ENCODE peak calls at places on chromosomes 2 and 18, in six cellular contexts. One of them, this sample, is unnamed.

GRCh38 chr2:157692768-157693167 is 64.1 kb upstream of the ACVR1C start:
- DNase-seq in kidney tubule cell: peak
- DNase-seq in NCI-H1092 treated with DMSO at 0.1 percent for 48 hours: no peak
- DNase-seq in EH: peak
- DNase-seq in neural crest cell: no peak
- DNase-seq in progenitor cell of endocrine pancreas: no peak
- DNase-seq in this sample: no peak

GRCh38 chr2:228878138-228878537 is 392.9 kb downstream of the PID1 start:
- DNase-seq in NCI-H1092 treated with DMSO at 0.1 percent for 48 hours: no peak
- DNase-seq in EH: no peak
- DNase-seq in neural crest cell: no peak
- DNase-seq in progenitor cell of endocrine pancreas: no peak
- DNase-seq in kidney tubule cell: no peak
- DNase-seq in this sample: no peak

GRCh38 chr2:162103443-162104009 is 29.5 kb upstream of the DPP4 start:
- DNase-seq in kidney tubule cell: peak
- DNase-seq in NCI-H1092 treated with DMSO at 0.1 percent for 48 hours: peak
- DNase-seq in EH: no peak
- DNase-seq in progenitor cell of endocrine pancreas: no peak
- DNase-seq in neural crest cell: no peak
- DNase-seq in this sample: no peak

GRCh38 chr2:144049137-144049536 is 470.8 kb downstream of the ZEB2 start:
- DNase-seq in neural crest cell: no peak
- DNase-seq in EH: no peak
- DNase-seq in kidney tubule cell: no peak
- DNase-seq in NCI-H1092 treated with DMSO at 0.1 percent for 48 hours: no peak
- DNase-seq in progenitor cell of endocrine pancreas: no peak
- DNase-seq in this sample: no peak

GRCh38 chr2:101983928-101984327 is 7.8 kb upstream of the IL1R2 start:
- DNase-seq in neural crest cell: no peak
- DNase-seq in progenitor cell of endocrine pancreas: no peak
- DNase-seq in NCI-H1092 treated with DMSO at 0.1 percent for 48 hours: no peak
- DNase-seq in EH: no peak
- DNase-seq in kidney tubule cell: peak
- DNase-seq in this sample: no peak

GRCh38 chr2:129237966-129238725 is 741.3 kb upstream of the RAB6C start:
- DNase-seq in progenitor cell of endocrine pancreas: no peak
- DNase-seq in kidney tubule cell: peak
- DNase-seq in EH: no peak
- DNase-seq in NCI-H1092 treated with DMSO at 0.1 percent for 48 hours: no peak
- DNase-seq in neural crest cell: no peak
- DNase-seq in this sample: no peak

GRCh38 chr2:48600204-48600813 is 17.3 kb upstream of the GTF2A1L start:
- DNase-seq in neural crest cell: peak
- DNase-seq in kidney tubule cell: peak
- DNase-seq in EH: peak
- DNase-seq in progenitor cell of endocrine pancreas: no peak
- DNase-seq in NCI-H1092 treated with DMSO at 0.1 percent for 48 hours: peak
- DNase-seq in this sample: no peak

GRCh38 chr2:71358931-71359671 is 27.5 kb downstream of the ZNF638 start:
- DNase-seq in EH: peak
- DNase-seq in progenitor cell of endocrine pancreas: no peak
- DNase-seq in NCI-H1092 treated with DMSO at 0.1 percent for 48 hours: no peak
- DNase-seq in neural crest cell: no peak
- DNase-seq in kidney tubule cell: peak
- DNase-seq in this sample: no peak

GRCh38 chr2:20156051-20156730 is 68.7 kb downstream of the SDC1 start:
- DNase-seq in NCI-H1092 treated with DMSO at 0.1 percent for 48 hours: no peak
- DNase-seq in neural crest cell: no peak
- DNase-seq in kidney tubule cell: no peak
- DNase-seq in progenitor cell of endocrine pancreas: no peak
- DNase-seq in EH: no peak
- DNase-seq in this sample: no peak

GRCh38 chr18:45324489-45325111 is 290.7 kb upstream of the SLC14A2 start:
- DNase-seq in kidney tubule cell: peak
- DNase-seq in progenitor cell of endocrine pancreas: no peak
- DNase-seq in neural crest cell: no peak
- DNase-seq in NCI-H1092 treated with DMSO at 0.1 percent for 48 hours: peak
- DNase-seq in EH: peak
- DNase-seq in this sample: no peak

GRCh38 chr2:105645031-105645940 is 99.4 kb upstream of the NCK2 start:
- DNase-seq in NCI-H1092 treated with DMSO at 0.1 percent for 48 hours: no peak
- DNase-seq in kidney tubule cell: no peak
- DNase-seq in EH: no peak
- DNase-seq in progenitor cell of endocrine pancreas: no peak
- DNase-seq in neural crest cell: no peak
- DNase-seq in this sample: no peak

GRCh38 chr18:7514796-7515440 is 52.2 kb upstream of the PTPRM start:
- DNase-seq in progenitor cell of endocrine pancreas: peak
- DNase-seq in neural crest cell: no peak
- DNase-seq in NCI-H1092 treated with DMSO at 0.1 percent for 48 hours: no peak
- DNase-seq in EH: no peak
- DNase-seq in kidney tubule cell: no peak
- DNase-seq in this sample: no peak

GRCh38 chr18:79507076-79507545 is 111.4 kb downstream of the NFATC1 start:
- DNase-seq in NCI-H1092 treated with DMSO at 0.1 percent for 48 hours: peak
- DNase-seq in progenitor cell of endocrine pancreas: no peak
- DNase-seq in neural crest cell: no peak
- DNase-seq in kidney tubule cell: peak
- DNase-seq in EH: peak
- DNase-seq in this sample: peak

GRCh38 chr2:201267278-201268030 is 7.1 kb downstream of the CASP8 start:
- DNase-seq in progenitor cell of endocrine pancreas: no peak
- DNase-seq in kidney tubule cell: no peak
- DNase-seq in NCI-H1092 treated with DMSO at 0.1 percent for 48 hours: no peak
- DNase-seq in EH: no peak
- DNase-seq in neural crest cell: no peak
- DNase-seq in this sample: peak

GRCh38 chr2:42848726-42849290 is 56.4 kb upstream of the HAAO start:
- DNase-seq in progenitor cell of endocrine pancreas: no peak
- DNase-seq in NCI-H1092 treated with DMSO at 0.1 percent for 48 hours: no peak
- DNase-seq in EH: no peak
- DNase-seq in neural crest cell: no peak
- DNase-seq in kidney tubule cell: no peak
- DNase-seq in this sample: no peak

GRCh38 chr2:189836644-189837043 is 52.4 kb downstream of the PMS1 start:
- DNase-seq in EH: peak
- DNase-seq in neural crest cell: no peak
- DNase-seq in kidney tubule cell: peak
- DNase-seq in progenitor cell of endocrine pancreas: no peak
- DNase-seq in NCI-H1092 treated with DMSO at 0.1 percent for 48 hours: no peak
- DNase-seq in this sample: no peak

GRCh38 chr2:233436191-233436581 is 81.9 kb downstream of the DGKD start:
- DNase-seq in progenitor cell of endocrine pancreas: no peak
- DNase-seq in NCI-H1092 treated with DMSO at 0.1 percent for 48 hours: no peak
- DNase-seq in neural crest cell: no peak
- DNase-seq in EH: no peak
- DNase-seq in kidney tubule cell: no peak
- DNase-seq in this sample: peak

GRCh38 chr2:156653670-156654069 is 217.5 kb downstream of the GPD2 start:
- DNase-seq in kidney tubule cell: no peak
- DNase-seq in neural crest cell: no peak
- DNase-seq in EH: no peak
- DNase-seq in NCI-H1092 treated with DMSO at 0.1 percent for 48 hours: no peak
- DNase-seq in progenitor cell of endocrine pancreas: no peak
- DNase-seq in this sample: no peak

GRCh38 chr2:208466133-208466919 is 59.7 kb downstream of the PTH2R start:
- DNase-seq in NCI-H1092 treated with DMSO at 0.1 percent for 48 hours: peak
- DNase-seq in EH: peak
- DNase-seq in progenitor cell of endocrine pancreas: peak
- DNase-seq in neural crest cell: peak
- DNase-seq in kidney tubule cell: peak
- DNase-seq in this sample: no peak

GRCh38 chr2:77046339-77046738 is 475.8 kb downstream of the LRRTM4 start:
- DNase-seq in neural crest cell: no peak
- DNase-seq in progenitor cell of endocrine pancreas: no peak
- DNase-seq in NCI-H1092 treated with DMSO at 0.1 percent for 48 hours: no peak
- DNase-seq in EH: no peak
- DNase-seq in kidney tubule cell: no peak
- DNase-seq in this sample: no peak

GRCh38 chr2:43774617-43775016 is 778 bp downstream of the DYNC2LI1 start:
- DNase-seq in progenitor cell of endocrine pancreas: no peak
- DNase-seq in EH: no peak
- DNase-seq in kidney tubule cell: peak
- DNase-seq in neural crest cell: no peak
- DNase-seq in NCI-H1092 treated with DMSO at 0.1 percent for 48 hours: no peak
- DNase-seq in this sample: no peak

GRCh38 chr2:188695953-188696352 is 278.2 kb upstream of the COL3A1 start:
- DNase-seq in kidney tubule cell: no peak
- DNase-seq in progenitor cell of endocrine pancreas: no peak
- DNase-seq in neural crest cell: no peak
- DNase-seq in NCI-H1092 treated with DMSO at 0.1 percent for 48 hours: no peak
- DNase-seq in EH: peak
- DNase-seq in this sample: no peak

GRCh38 chr18:49172246-49172645 is 221.5 kb upstream of the SMAD7 start:
- DNase-seq in neural crest cell: no peak
- DNase-seq in progenitor cell of endocrine pancreas: no peak
- DNase-seq in NCI-H1092 treated with DMSO at 0.1 percent for 48 hours: no peak
- DNase-seq in EH: no peak
- DNase-seq in kidney tubule cell: no peak
- DNase-seq in this sample: no peak

GRCh38 chr2:44939074-44940052 is 2.1 kb upstream of the SIX3 start:
- DNase-seq in progenitor cell of endocrine pancreas: no peak
- DNase-seq in EH: no peak
- DNase-seq in NCI-H1092 treated with DMSO at 0.1 percent for 48 hours: no peak
- DNase-seq in neural crest cell: no peak
- DNase-seq in kidney tubule cell: no peak
- DNase-seq in this sample: peak

GRCh38 chr2:40658917-40659316 is 207.0 kb upstream of the SLC8A1 start:
- DNase-seq in EH: peak
- DNase-seq in progenitor cell of endocrine pancreas: peak
- DNase-seq in NCI-H1092 treated with DMSO at 0.1 percent for 48 hours: no peak
- DNase-seq in kidney tubule cell: peak
- DNase-seq in neural crest cell: no peak
- DNase-seq in this sample: no peak

GRCh38 chr2:65639156-65639876 is 206.9 kb upstream of the SPRED2 start:
- DNase-seq in neural crest cell: no peak
- DNase-seq in NCI-H1092 treated with DMSO at 0.1 percent for 48 hours: no peak
- DNase-seq in EH: peak
- DNase-seq in progenitor cell of endocrine pancreas: no peak
- DNase-seq in kidney tubule cell: peak
- DNase-seq in this sample: no peak

GRCh38 chr2:149129433-149129832 is 90.9 kb downstream of the LYPD6B start:
- DNase-seq in kidney tubule cell: peak
- DNase-seq in neural crest cell: no peak
- DNase-seq in progenitor cell of endocrine pancreas: no peak
- DNase-seq in EH: peak
- DNase-seq in NCI-H1092 treated with DMSO at 0.1 percent for 48 hours: no peak
- DNase-seq in this sample: no peak

GRCh38 chr2:74373985-74374384 is 6.1 kb downstream of the DCTN1 start:
- DNase-seq in neural crest cell: no peak
- DNase-seq in kidney tubule cell: no peak
- DNase-seq in NCI-H1092 treated with DMSO at 0.1 percent for 48 hours: no peak
- DNase-seq in EH: no peak
- DNase-seq in progenitor cell of endocrine pancreas: no peak
- DNase-seq in this sample: no peak

GRCh38 chr2:173982918-173983317 is 17.7 kb upstream of the SP3 start:
- DNase-seq in progenitor cell of endocrine pancreas: no peak
- DNase-seq in EH: peak
- DNase-seq in neural crest cell: no peak
- DNase-seq in NCI-H1092 treated with DMSO at 0.1 percent for 48 hours: peak
- DNase-seq in kidney tubule cell: peak
- DNase-seq in this sample: no peak

GRCh38 chr2:63888490-63889402 is 47.0 kb downstream of the UGP2 start:
- DNase-seq in kidney tubule cell: peak
- DNase-seq in progenitor cell of endocrine pancreas: peak
- DNase-seq in NCI-H1092 treated with DMSO at 0.1 percent for 48 hours: peak
- DNase-seq in EH: peak
- DNase-seq in neural crest cell: peak
- DNase-seq in this sample: no peak

GRCh38 chr2:215664847-215665525 is 229.1 kb upstream of the FN1 start:
- DNase-seq in NCI-H1092 treated with DMSO at 0.1 percent for 48 hours: no peak
- DNase-seq in EH: peak
- DNase-seq in progenitor cell of endocrine pancreas: no peak
- DNase-seq in kidney tubule cell: peak
- DNase-seq in neural crest cell: no peak
- DNase-seq in this sample: no peak

GRCh38 chr2:237714690-237715458 is 83.7 kb upstream of the RBM44 start:
- DNase-seq in progenitor cell of endocrine pancreas: no peak
- DNase-seq in EH: peak
- DNase-seq in NCI-H1092 treated with DMSO at 0.1 percent for 48 hours: no peak
- DNase-seq in kidney tubule cell: peak
- DNase-seq in neural crest cell: no peak
- DNase-seq in this sample: no peak